ENCODE peak calls at places on chromosome 21, in nine cellular contexts. R is body of pancreas, L is A549, X is K562, Z is Peyer's patch, F is esophagus squamous epithelium, C is prostate gland, M is stomach, S is spleen. J is an unnamed sample.

GRCh38 chr21:18477059-18477458 is 73.5 kb upstream of the TMPRSS15 start:
- DNase-seq in R (no peak), L (no peak), X (no peak), Z (no peak), F (no peak), C (no peak), M (no peak), S (no peak), J (no peak)

GRCh38 chr21:44443891-44444285 is 11.4 kb upstream of the LRRC3 start:
- DNase-seq in R (no peak), L (no peak), X (no peak), Z (no peak), F (no peak), C (no peak), M (no peak), S (peak; percentile 62), J (no peak)

GRCh38 chr21:25717491-25718139 is 17.1 kb downstream of the ATP5PF start:
- DNase-seq in R (no peak), L (no peak), X (peak; percentile 77), Z (no peak), F (no peak), C (no peak), M (no peak), S (no peak), J (no peak)

GRCh38 chr21:40531421-40531820 is 315.5 kb downstream of the DSCAM start:
- DNase-seq in R (no peak), L (no peak), X (no peak), Z (no peak), F (no peak), C (no peak), M (no peak), S (no peak), J (no peak)

GRCh38 chr21:26965091-26965566 is 1.8 kb downstream of the ADAMTS5 start:
- DNase-seq in R (no peak), L (no peak), X (no peak), Z (no peak), F (no peak), C (no peak), M (no peak), S (peak; percentile 78), J (no peak)

GRCh38 chr21:27769763-27770162 is 802.9 kb upstream of the ADAMTS5 start:
- DNase-seq in R (no peak), L (no peak), X (no peak), Z (no peak), F (no peak), C (no peak), M (no peak), S (no peak), J (no peak)

GRCh38 chr21:44709426-44710293 is 1.7 kb downstream of the TSPEAR start:
- DNase-seq in R (no peak), L (no peak), X (no peak), Z (peak; percentile 44), F (no peak), C (no peak), M (no peak), S (peak; percentile 69), J (no peak)

GRCh38 chr21:21971384-21971783 is 973.2 kb downstream of the NCAM2 start:
- DNase-seq in R (no peak), L (no peak), X (no peak), Z (no peak), F (no peak), C (no peak), M (no peak), S (no peak), J (peak; percentile 51)

GRCh38 chr21:45962531-45963224 is 18.9 kb upstream of the COL6A1 start:
- DNase-seq in R (no peak), L (no peak), X (no peak), Z (no peak), F (no peak), C (no peak), M (no peak), S (no peak), J (no peak)

GRCh38 chr21:45963225-45963555 is 18.4 kb upstream of the COL6A1 start:
- DNase-seq in R (no peak), L (no peak), X (no peak), Z (no peak), F (no peak), C (no peak), M (no peak), S (no peak), J (no peak)

GRCh38 chr21:45966995-45967394 is 14.6 kb upstream of the COL6A1 start:
- DNase-seq in R (no peak), L (no peak), X (no peak), Z (no peak), F (no peak), C (no peak), M (no peak), S (no peak), J (no peak)

GRCh38 chr21:45964649-45965048 is 16.9 kb upstream of the COL6A1 start:
- DNase-seq in R (no peak), L (no peak), X (no peak), Z (no peak), F (no peak), C (no peak), M (no peak), S (no peak), J (no peak)

DNA sequence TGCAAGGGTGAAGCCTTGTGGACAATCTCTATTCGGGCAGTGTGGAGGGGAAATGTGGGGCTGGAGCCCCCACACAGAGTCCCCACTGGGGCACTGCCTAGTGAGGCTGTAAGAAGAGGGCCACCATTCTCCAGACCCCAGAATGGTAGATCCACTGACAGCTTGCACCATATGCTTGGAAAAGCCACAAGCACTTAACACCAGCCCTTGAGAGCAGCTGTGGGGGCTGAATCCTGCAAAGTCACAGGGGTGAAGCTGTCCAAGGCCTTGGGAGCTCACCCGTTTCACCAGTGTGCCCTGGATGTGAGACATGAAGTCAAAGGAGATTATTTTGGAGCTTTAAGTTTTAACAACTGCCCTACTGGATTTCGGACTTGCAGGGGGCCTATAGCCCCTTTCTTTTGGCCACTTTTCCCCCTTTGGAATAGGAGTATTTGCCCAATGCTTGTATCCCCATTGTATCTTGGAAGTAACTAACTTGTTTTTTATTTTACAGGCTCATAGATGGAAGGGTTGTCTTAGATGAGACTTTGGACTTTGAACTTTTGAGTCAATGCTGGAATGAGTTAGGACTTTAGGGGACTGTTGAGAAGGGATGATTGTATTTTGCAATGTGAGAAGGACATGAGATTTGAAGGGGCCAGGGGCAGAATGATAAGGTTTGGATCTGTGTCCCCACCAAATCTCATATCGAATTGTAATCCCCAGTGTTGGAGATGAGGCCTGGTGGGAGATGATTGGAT is 16.3 kb upstream of the COL6A1 start:
- DNase-seq in R (no peak), L (no peak), X (no peak), Z (no peak), F (no peak), C (no peak), M (no peak), S (no peak), J (no peak)
- H3K4me3 ChIP-seq in R (no peak overlapping the region), L (no peak overlapping the region), X (no peak overlapping the region), Z (no peak overlapping the region), F (no peak overlapping the region), C (no peak overlapping the region), M (no peak overlapping the region), S (no peak overlapping the region), J (no peak overlapping the region)

DNA sequence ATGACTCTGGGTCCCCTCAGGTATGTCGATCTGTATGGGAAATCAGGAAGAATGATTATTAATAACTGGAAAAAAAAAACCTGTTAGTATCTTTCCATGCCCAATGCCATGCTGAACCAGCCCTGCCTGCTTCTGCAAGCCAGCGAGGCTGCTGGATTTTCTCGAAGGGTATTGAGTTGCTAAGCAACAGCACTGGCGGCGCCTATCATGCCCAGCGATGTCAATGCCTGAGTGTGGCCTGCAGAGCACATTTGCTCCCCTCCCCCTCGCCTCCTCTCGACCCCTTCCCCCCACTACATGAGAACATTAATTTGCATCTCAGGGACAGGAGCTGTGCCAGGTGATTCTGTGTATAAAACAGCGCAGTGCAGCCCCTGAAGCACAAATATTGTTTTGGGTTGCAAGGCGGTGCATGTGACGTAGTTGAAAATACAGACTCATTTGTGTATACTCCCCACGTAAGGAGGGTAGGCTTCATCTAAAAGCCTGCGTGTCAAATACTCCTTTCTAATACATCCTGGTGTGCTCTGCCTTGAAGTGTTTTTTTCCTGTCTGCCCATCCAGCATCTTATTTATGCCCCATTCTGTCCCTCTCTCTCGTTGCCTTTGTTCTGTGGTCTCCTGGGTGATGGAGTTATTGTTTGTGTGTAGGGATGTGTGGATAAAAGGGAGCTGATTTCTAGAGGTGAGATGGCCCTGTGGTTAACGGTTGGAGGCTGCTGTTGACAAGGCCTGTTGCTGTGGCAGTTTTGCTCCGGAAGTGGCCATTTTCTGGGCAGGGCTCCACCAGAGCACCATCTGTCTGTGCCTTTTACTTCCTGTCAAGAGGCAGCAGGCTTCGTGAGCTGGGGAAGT is 32.7 kb upstream of the ATP5PO start:
- DNase-seq in R (peak; percentile 72), L (peak; percentile 53), X (peak; percentile 49), Z (peak; percentile 92), F (peak; percentile 29), C (peak; percentile 71), M (peak; percentile 72), S (peak; percentile 90), J (no peak)
- TF ChIP-seq POLR2A in R (no peak), L (no peak), X (no peak), Z (no peak), F (no peak), C (no peak), M (no peak), S (no peak), J (no peak)

GRCh38 chr21:38474796-38475195 is 23.5 kb downstream of the ERG start:
- DNase-seq in R (no peak), L (no peak), X (no peak), Z (no peak), F (no peak), C (no peak), M (no peak), S (no peak), J (no peak)

GRCh38 chr21:38474124-38474523 is 24.2 kb downstream of the ERG start:
- DNase-seq in R (no peak), L (no peak), X (no peak), Z (no peak), F (no peak), C (no peak), M (no peak), S (no peak), J (no peak)

GRCh38 chr21:38471766-38472165 is 26.5 kb downstream of the ERG start:
- DNase-seq in R (no peak), L (no peak), X (no peak), Z (no peak), F (no peak), C (no peak), M (no peak), S (no peak), J (no peak)

GRCh38 chr21:38470762-38471161 is 27.5 kb downstream of the ERG start:
- DNase-seq in R (no peak), L (peak; percentile 3), X (no peak), Z (no peak), F (no peak), C (no peak), M (no peak), S (no peak), J (no peak)

DNA sequence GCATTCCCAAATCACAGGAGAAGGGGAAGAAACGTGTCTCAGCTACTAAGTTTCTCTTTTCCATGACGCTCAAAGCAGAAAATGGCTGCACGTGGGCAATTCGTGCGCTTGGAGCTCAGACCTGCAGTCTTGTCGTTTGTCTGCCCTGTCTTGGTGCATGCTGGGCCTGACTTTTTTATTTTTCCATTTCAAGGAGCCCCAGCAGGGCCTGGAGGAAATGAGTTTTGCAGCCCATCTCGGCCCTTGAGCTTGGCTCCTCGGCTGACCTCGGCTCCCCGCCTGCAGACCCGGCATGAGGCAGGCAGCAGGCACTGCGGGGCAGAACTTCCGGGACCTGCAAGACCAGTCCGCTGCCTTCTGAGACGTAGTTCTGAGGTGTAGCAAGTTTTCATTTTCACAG is 25.6 kb downstream of the ERG start:
- DNase-seq in R (no peak), L (no peak), X (no peak), Z (no peak), F (no peak), C (no peak), M (no peak), S (peak; percentile 85), J (no peak)
- H3K27ac ChIP-seq in R (no peak overlapping the region), L (no peak overlapping the region), X (no peak overlapping the region), Z (no peak overlapping the region), F (peak overlapping the region; percentile 54), C (no peak overlapping the region), M (no peak overlapping the region), S (peak overlapping the region; percentile 9), J (no peak overlapping the region)

GRCh38 chr21:42453301-42454220 is 42.5 kb downstream of the RSPH1 start:
- DNase-seq in R (no peak), L (no peak), X (no peak), Z (no peak), F (no peak), C (no peak), M (no peak), S (peak; percentile 75), J (no peak)
- H3K4me3 ChIP-seq in R (no peak overlapping the region), L (no peak overlapping the region), X (no peak overlapping the region), Z (no peak overlapping the region), F (no peak overlapping the region), C (no peak overlapping the region), M (no peak overlapping the region), S (no peak overlapping the region), J (no peak overlapping the region)